ENCODE peak calls at places on chromosomes 5 and 9, in seven cellular contexts. A, X, H, K, I, V and S are unnamed samples.

GRCh38 chr5:9239071-9239470 is 306.8 kb downstream of the SEMA5A start:
- DNase-seq in X (peak), A (no peak), I (no peak), V (no peak), K (no peak), H (peak), S (no peak)

GRCh38 chr9:93450817-93451761 is at the start of gene FAM120A:
- DNase-seq in H (peak), I (no peak), A (peak), K (peak), V (peak), X (peak), S (peak)

GRCh38 chr9:134055981-134056461 is 11.8 kb downstream of the BRD3 start:
- DNase-seq in H (peak), K (peak), I (peak), X (peak), A (peak), V (peak), S (no peak)

GRCh38 chr5:41465493-41466171 is 44.8 kb downstream of the PLCXD3 start:
- DNase-seq in H (peak), A (no peak), I (no peak), V (no peak), K (no peak), X (peak), S (no peak)

GRCh38 chr9:14365667-14366066 is 51.7 kb upstream of the NFIB start:
- DNase-seq in I (no peak), H (peak), V (no peak), X (no peak), K (no peak), A (no peak), S (no peak)

GRCh38 chr5:73591102-73591695 is 25.7 kb downstream of the UTP15 start:
- DNase-seq in H (peak), K (peak), I (no peak), X (no peak), A (peak), V (no peak), S (peak)

GRCh38 chr5:95916687-95917085 is 45.0 kb downstream of the ELL2 start:
- DNase-seq in X (no peak), I (no peak), V (no peak), K (no peak), A (no peak), H (no peak), S (no peak)

GRCh38 chr5:14036514-14036913 is 92.0 kb upstream of the DNAH5 start:
- DNase-seq in A (no peak), X (no peak), V (no peak), H (peak), I (no peak), K (peak), S (no peak)

GRCh38 chr9:109253637-109254284 is 67.1 kb downstream of the EPB41L4B start:
- DNase-seq in H (peak), I (no peak), K (peak), X (peak), V (no peak), A (no peak), S (no peak)

GRCh38 chr5:177399903-177400868 is at the start of gene PFN3:
- DNase-seq in X (peak), A (no peak), H (peak), I (no peak), V (no peak), K (no peak), S (no peak)

GRCh38 chr9:81108821-81109220 is 580.5 kb downstream of the TLE1 start:
- DNase-seq in H (no peak), K (peak), A (no peak), X (no peak), I (no peak), V (no peak), S (no peak)

GRCh38 chr5:83368317-83368716 is 103.2 kb upstream of the VCAN start:
- DNase-seq in A (no peak), H (peak), X (peak), V (no peak), I (no peak), K (peak), S (no peak)

GRCh38 chr9:93750045-93750444 is 173.7 kb downstream of the PHF2 start:
- DNase-seq in I (no peak), H (no peak), A (no peak), V (no peak), X (no peak), K (no peak), S (no peak)

GRCh38 chr5:97452646-97453045 is 269.6 kb upstream of the RIOK2 start:
- DNase-seq in X (no peak), V (no peak), K (no peak), H (no peak), A (no peak), I (peak), S (no peak)

GRCh38 chr5:91119941-91120850 is 262.9 kb downstream of the ARRDC3 start:
- DNase-seq in H (no peak), V (peak), K (no peak), A (peak), I (no peak), X (no peak), S (no peak)

GRCh38 chr5:39108987-39109386 is 34.8 kb upstream of the RICTOR start:
- DNase-seq in X (no peak), H (no peak), I (no peak), V (no peak), A (no peak), K (no peak), S (no peak)

GRCh38 chr5:43190755-43191603 is 1.0 kb upstream of the NIM1K start:
- DNase-seq in A (no peak), K (no peak), I (no peak), H (peak), X (peak), V (no peak), S (no peak)

GRCh38 chr5:7492371-7492770 is 96.4 kb downstream of the ADCY2 start:
- DNase-seq in X (no peak), A (no peak), K (no peak), V (no peak), I (no peak), H (no peak), S (no peak)

GRCh38 chr5:115735108-115735998 is 81.1 kb downstream of the CDO1 start:
- DNase-seq in I (no peak), H (no peak), A (no peak), V (no peak), K (no peak), X (no peak), S (no peak)

GRCh38 chr5:164345853-164346252 is 840.4 kb downstream of the MAT2B start:
- DNase-seq in H (no peak), V (no peak), K (no peak), A (no peak), X (no peak), I (no peak), S (no peak)

GRCh38 chr5:107968465-107968864 is 297.7 kb upstream of the EFNA5 start:
- DNase-seq in A (no peak), I (no peak), K (no peak), X (no peak), H (peak), V (no peak), S (no peak)

GRCh38 chr5:58477760-58478159 is 13.5 kb upstream of the GAPT start:
- DNase-seq in X (no peak), H (no peak), V (no peak), A (no peak), I (no peak), K (no peak), S (no peak)

GRCh38 chr5:159928122-159928960 is 12.1 kb downstream of the ADRA1B start:
- DNase-seq in X (peak), V (no peak), A (no peak), K (peak), I (no peak), H (peak), S (no peak)

GRCh38 chr9:18896531-18897179 is 136.4 kb downstream of the SAXO1 start:
- DNase-seq in A (no peak), H (peak), K (no peak), X (no peak), V (no peak), I (no peak), S (no peak)

GRCh38 chr9:116204252-116204882 is 50.8 kb downstream of the PAPPA start:
- DNase-seq in I (no peak), V (no peak), K (no peak), H (no peak), A (no peak), X (no peak), S (no peak)

GRCh38 chr5:151595411-151595826 is 4.3 kb upstream of the FAT2 start:
- DNase-seq in A (no peak), I (no peak), V (no peak), H (no peak), X (no peak), K (no peak), S (no peak)

GRCh38 chr9:38117646-38118045 is 48.6 kb upstream of the SHB start:
- DNase-seq in K (no peak), H (no peak), V (no peak), A (no peak), X (no peak), I (no peak), S (no peak)

GRCh38 chr5:170483701-170484458 is 19.9 kb upstream of the KCNIP1 start:
- DNase-seq in X (peak), A (no peak), I (no peak), V (no peak), H (peak), K (peak), S (no peak)

GRCh38 chr5:66223637-66224036 is 79.5 kb downstream of the SREK1 start:
- DNase-seq in I (peak), X (no peak), H (no peak), A (no peak), K (no peak), V (no peak), S (no peak)

GRCh38 chr5:81203729-81204128 is 29.4 kb upstream of the CKMT2 start:
- DNase-seq in I (no peak), H (no peak), A (no peak), V (no peak), X (no peak), K (no peak), S (no peak)

GRCh38 chr9:101409079-101409477 is 10.4 kb downstream of the ZNF189 start:
- DNase-seq in I (no peak), H (peak), A (no peak), V (no peak), K (no peak), X (no peak), S (no peak)

GRCh38 chr5:174344335-174344734 is 298.8 kb downstream of the NSG2 start:
- DNase-seq in V (no peak), X (no peak), I (no peak), H (no peak), K (no peak), A (no peak), S (no peak)
- TF ChIP-seq CTCF in V (no peak), X (no peak), I (no peak), H (no peak), K (no peak), A (no peak), S (no peak)

GRCh38 chr9:123784513-123784912 is 145.4 kb downstream of the DENND1A start:
- DNase-seq in V (no peak), X (no peak), A (no peak), K (no peak), I (no peak), H (peak), S (no peak)
- H3K27ac ChIP-seq in V (no peak), X (peak), A (no peak), K (no peak), I (no peak), H (no peak), S (no peak)

DNA sequence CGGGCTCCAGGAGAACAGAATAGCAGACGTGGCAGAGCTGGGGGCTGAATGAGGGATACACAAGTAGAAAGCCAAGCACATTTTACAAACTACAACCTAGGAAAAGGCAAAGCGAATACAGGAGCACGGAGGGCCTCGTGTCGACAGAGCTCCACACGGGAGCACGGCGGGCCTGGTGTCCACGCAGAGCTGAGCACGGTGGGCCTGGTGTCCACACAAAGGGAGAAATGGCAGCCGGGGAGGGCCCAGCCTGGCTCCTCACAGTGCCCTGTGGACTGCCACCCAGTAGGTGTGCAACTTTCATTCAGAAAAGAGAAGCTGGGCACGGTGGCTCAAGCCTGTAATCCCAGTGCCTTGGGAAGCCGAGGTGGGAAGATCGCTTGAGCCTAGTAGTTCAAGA is 3.4 kb upstream of the INPP5E start:
- DNase-seq in I (no peak), V (no peak), H (no peak), A (no peak), K (no peak), X (no peak), S (no peak)
- TF ChIP-seq CTCF in I (no peak), V (no peak), H (no peak), A (no peak), K (no peak), X (no peak), S (no peak)

DNA sequence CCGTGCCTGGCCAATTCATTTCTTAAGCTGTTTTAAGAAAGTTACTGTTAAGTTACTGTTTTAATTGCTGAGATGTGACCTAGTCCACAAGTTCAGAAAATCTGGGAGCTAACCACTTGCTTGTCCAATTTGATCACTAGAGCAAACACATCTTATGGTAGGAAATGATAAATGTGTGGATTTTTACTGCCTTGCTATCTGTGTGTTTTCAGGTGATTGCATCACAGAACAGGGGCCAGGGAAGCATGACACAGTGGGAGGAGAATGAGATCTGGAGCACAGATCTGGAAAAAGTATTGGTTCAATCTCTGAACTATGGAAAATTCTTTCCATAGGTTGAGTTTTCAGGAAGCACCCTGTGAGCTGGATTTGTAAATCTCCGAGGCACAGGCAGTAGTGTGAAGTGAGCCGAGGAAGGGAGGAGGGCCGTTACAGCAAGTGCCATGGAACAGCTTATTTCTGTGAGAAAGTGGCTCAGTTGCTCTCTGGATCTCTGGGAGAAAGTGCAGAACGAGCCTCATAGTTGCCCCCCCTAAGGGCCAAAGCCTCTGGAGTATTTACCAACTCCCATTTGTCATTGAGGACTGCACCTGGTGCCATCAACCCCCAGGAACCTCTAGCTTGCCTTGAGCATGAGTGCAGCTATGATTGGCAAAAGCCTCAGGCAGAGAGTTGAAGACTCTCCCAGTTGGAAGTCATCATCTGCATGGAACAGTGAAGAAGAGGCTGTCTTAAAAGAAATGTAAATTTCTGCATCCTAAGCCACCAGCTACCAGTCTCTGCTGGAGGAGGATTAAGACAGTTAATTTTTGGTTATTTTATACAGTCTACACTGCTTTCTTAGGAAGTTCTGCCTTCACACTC is 161.8 kb upstream of the CLINT1 start:
- DNase-seq in K (no peak), H (no peak), X (no peak), I (no peak), V (no peak), A (no peak), S (no peak)
- H3K27ac ChIP-seq in K (no peak), H (no peak), X (no peak), I (no peak), V (no peak), A (no peak), S (no peak)